ENCODE peak calls at places on chromosomes 5 and 9, in six cellular contexts. One of them, this sample, is unnamed.

GRCh38 chr5:14228219-14228618 is 85.1 kb downstream of the TRIO start:
- DNase-seq in HepG2: no peak
- DNase-seq in K562: no peak
- DNase-seq in GM12878: no peak
- DNase-seq in GM23338: no peak
- DNase-seq in H1: no peak
- DNase-seq in this sample: no peak

GRCh38 chr5:147759441-147759840 is 23.1 kb downstream of the JAKMIP2 start:
- DNase-seq in HepG2: no peak
- DNase-seq in GM12878: no peak
- DNase-seq in GM23338: no peak
- DNase-seq in K562: no peak
- DNase-seq in H1: no peak
- DNase-seq in this sample: no peak

GRCh38 chr5:134592141-134592746 is 40.4 kb downstream of the SAR1B start:
- DNase-seq in GM12878: no peak
- DNase-seq in GM23338: peak
- DNase-seq in H1: peak
- DNase-seq in HepG2: no peak
- DNase-seq in K562: peak
- DNase-seq in this sample: peak

GRCh38 chr5:138831703-138832102 is 43.4 kb downstream of the LRRTM2 start:
- DNase-seq in H1: no peak
- DNase-seq in K562: no peak
- DNase-seq in GM23338: no peak
- DNase-seq in GM12878: no peak
- DNase-seq in HepG2: no peak
- DNase-seq in this sample: no peak

GRCh38 chr5:165457854-165458481 is 1952.5 kb downstream of the MAT2B start:
- DNase-seq in HepG2: no peak
- DNase-seq in GM23338: peak
- DNase-seq in H1: peak
- DNase-seq in K562: peak
- DNase-seq in GM12878: no peak
- DNase-seq in this sample: peak

GRCh38 chr5:135600971-135601381 is 22.2 kb upstream of the CXCL14 start:
- DNase-seq in GM23338: no peak
- DNase-seq in H1: no peak
- DNase-seq in K562: peak
- DNase-seq in HepG2: no peak
- DNase-seq in GM12878: no peak
- DNase-seq in this sample: no peak

GRCh38 chr5:14035859-14036440 is 91.5 kb upstream of the DNAH5 start:
- DNase-seq in H1: peak
- DNase-seq in HepG2: peak
- DNase-seq in K562: no peak
- DNase-seq in GM23338: peak
- DNase-seq in GM12878: no peak
- DNase-seq in this sample: peak

GRCh38 chr9:19411316-19411715 is 2.5 kb downstream of the ACER2 start:
- DNase-seq in GM23338: no peak
- DNase-seq in H1: no peak
- DNase-seq in HepG2: no peak
- DNase-seq in K562: peak
- DNase-seq in GM12878: no peak
- DNase-seq in this sample: no peak

GRCh38 chr5:66959668-66960067 is 236.9 kb downstream of the CD180 start:
- DNase-seq in GM12878: no peak
- DNase-seq in GM23338: no peak
- DNase-seq in K562: no peak
- DNase-seq in H1: no peak
- DNase-seq in HepG2: peak
- DNase-seq in this sample: no peak

GRCh38 chr5:108727154-108727638 is 20.5 kb upstream of the FER start:
- DNase-seq in GM12878: no peak
- DNase-seq in HepG2: no peak
- DNase-seq in H1: no peak
- DNase-seq in K562: peak
- DNase-seq in GM23338: peak
- DNase-seq in this sample: no peak

GRCh38 chr9:136057236-136058151 is 37.6 kb downstream of the NACC2 start:
- DNase-seq in HepG2: no peak
- DNase-seq in K562: no peak
- DNase-seq in GM12878: no peak
- DNase-seq in GM23338: peak
- DNase-seq in H1: no peak
- DNase-seq in this sample: peak

GRCh38 chr9:124197177-124198095 is 60.3 kb upstream of the NEK6 start:
- DNase-seq in GM12878: peak
- DNase-seq in K562: peak
- DNase-seq in H1: no peak
- DNase-seq in GM23338: no peak
- DNase-seq in HepG2: no peak
- DNase-seq in this sample: no peak

GRCh38 chr5:170479484-170479883 is 24.3 kb upstream of the KCNIP1 start:
- DNase-seq in K562: no peak
- DNase-seq in HepG2: no peak
- DNase-seq in H1: no peak
- DNase-seq in GM23338: no peak
- DNase-seq in GM12878: no peak
- DNase-seq in this sample: no peak

GRCh38 chr9:29332789-29333188 is 1759.5 kb upstream of the C9orf72 start:
- DNase-seq in HepG2: no peak
- DNase-seq in GM12878: no peak
- DNase-seq in H1: no peak
- DNase-seq in K562: no peak
- DNase-seq in GM23338: no peak
- DNase-seq in this sample: no peak

GRCh38 chr5:53473644-53474043 is 6.8 kb upstream of the FST start:
- DNase-seq in K562: no peak
- DNase-seq in HepG2: no peak
- DNase-seq in GM12878: no peak
- DNase-seq in GM23338: no peak
- DNase-seq in H1: no peak
- DNase-seq in this sample: no peak

GRCh38 chr9:27888661-27889295 is 315.5 kb upstream of the C9orf72 start:
- DNase-seq in H1: peak
- DNase-seq in GM12878: peak
- DNase-seq in K562: peak
- DNase-seq in HepG2: peak
- DNase-seq in GM23338: peak
- DNase-seq in this sample: peak

GRCh38 chr9:107756091-107756490 is 266.5 kb upstream of the KLF4 start:
- DNase-seq in GM12878: no peak
- DNase-seq in HepG2: no peak
- DNase-seq in GM23338: no peak
- DNase-seq in H1: no peak
- DNase-seq in K562: no peak
- DNase-seq in this sample: no peak

GRCh38 chr9:137454145-137454505 is 5.0 kb downstream of the NSMF start:
- DNase-seq in HepG2: no peak
- DNase-seq in GM12878: no peak
- DNase-seq in K562: peak
- DNase-seq in H1: no peak
- DNase-seq in GM23338: peak
- DNase-seq in this sample: peak

GRCh38 chr5:1551426-1551825 is 27.7 kb upstream of the LPCAT1 start:
- DNase-seq in HepG2: no peak
- DNase-seq in GM12878: no peak
- DNase-seq in GM23338: no peak
- DNase-seq in H1: no peak
- DNase-seq in K562: no peak
- DNase-seq in this sample: no peak

GRCh38 chr5:133421394-133421793 is 190.9 kb downstream of the FSTL4 start:
- DNase-seq in GM12878: no peak
- DNase-seq in K562: peak
- DNase-seq in GM23338: peak
- DNase-seq in HepG2: no peak
- DNase-seq in H1: peak
- DNase-seq in this sample: peak

GRCh38 chr5:124655211-124655880 is 91.1 kb downstream of the ZNF608 start:
- DNase-seq in GM23338: no peak
- DNase-seq in HepG2: no peak
- DNase-seq in GM12878: no peak
- DNase-seq in H1: no peak
- DNase-seq in K562: no peak
- DNase-seq in this sample: no peak

GRCh38 chr5:158485604-158486081 is 614.1 kb downstream of the EBF1 start:
- DNase-seq in HepG2: no peak
- DNase-seq in K562: no peak
- DNase-seq in GM23338: no peak
- DNase-seq in GM12878: no peak
- DNase-seq in H1: no peak
- DNase-seq in this sample: no peak

GRCh38 chr9:125125523-125125922 is 17.8 kb downstream of the SCAI start:
- DNase-seq in K562: no peak
- DNase-seq in GM12878: no peak
- DNase-seq in HepG2: no peak
- DNase-seq in H1: no peak
- DNase-seq in GM23338: no peak
- DNase-seq in this sample: no peak

GRCh38 chr5:57529864-57530263 is 47.3 kb upstream of the ACTBL2 start:
- DNase-seq in K562: no peak
- DNase-seq in GM12878: peak
- DNase-seq in GM23338: no peak
- DNase-seq in H1: no peak
- DNase-seq in HepG2: no peak
- DNase-seq in this sample: no peak

GRCh38 chr5:57527875-57528274 is 45.3 kb upstream of the ACTBL2 start:
- DNase-seq in HepG2: no peak
- DNase-seq in K562: no peak
- DNase-seq in GM12878: no peak
- DNase-seq in GM23338: no peak
- DNase-seq in H1: no peak
- DNase-seq in this sample: no peak

GRCh38 chr5:57524661-57525060 is 42.0 kb upstream of the ACTBL2 start:
- DNase-seq in K562: no peak
- DNase-seq in HepG2: no peak
- DNase-seq in GM23338: no peak
- DNase-seq in H1: no peak
- DNase-seq in GM12878: no peak
- DNase-seq in this sample: no peak
- TF ChIP-seq CREB1 in K562: no peak
- TF ChIP-seq CREB1 in HepG2: no peak
- TF ChIP-seq CREB1 in GM23338: no peak
- TF ChIP-seq CREB1 in H1: no peak
- TF ChIP-seq CREB1 in GM12878: no peak
- TF ChIP-seq CREB1 in this sample: no peak

DNA sequence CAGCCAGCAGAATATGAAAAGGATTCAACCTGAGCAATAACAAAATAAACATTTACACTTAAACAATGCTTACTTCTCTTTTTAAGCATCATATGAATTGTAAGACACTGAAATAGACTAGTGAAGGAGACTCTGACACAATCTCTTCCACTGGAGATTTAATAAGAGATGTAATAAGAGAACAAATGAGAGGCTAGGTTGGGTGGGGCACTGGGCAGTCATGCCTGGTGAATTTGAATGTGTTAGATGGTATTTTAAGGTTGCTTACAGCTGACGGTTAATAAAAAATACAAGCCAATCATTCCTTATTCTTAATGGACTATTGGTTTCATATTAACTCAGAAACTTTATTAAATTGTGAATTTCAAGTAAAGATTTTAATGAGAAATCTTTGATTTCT is 105.9 kb upstream of the TARS1 start:
- DNase-seq in GM12878: no peak
- DNase-seq in H1: no peak
- DNase-seq in GM23338: no peak
- DNase-seq in K562: no peak
- DNase-seq in HepG2: no peak
- DNase-seq in this sample: no peak
- TF ChIP-seq CREB1 in GM12878: no peak
- TF ChIP-seq CREB1 in H1: no peak
- TF ChIP-seq CREB1 in GM23338: no peak
- TF ChIP-seq CREB1 in K562: no peak
- TF ChIP-seq CREB1 in HepG2: no peak
- TF ChIP-seq CREB1 in this sample: no peak

DNA sequence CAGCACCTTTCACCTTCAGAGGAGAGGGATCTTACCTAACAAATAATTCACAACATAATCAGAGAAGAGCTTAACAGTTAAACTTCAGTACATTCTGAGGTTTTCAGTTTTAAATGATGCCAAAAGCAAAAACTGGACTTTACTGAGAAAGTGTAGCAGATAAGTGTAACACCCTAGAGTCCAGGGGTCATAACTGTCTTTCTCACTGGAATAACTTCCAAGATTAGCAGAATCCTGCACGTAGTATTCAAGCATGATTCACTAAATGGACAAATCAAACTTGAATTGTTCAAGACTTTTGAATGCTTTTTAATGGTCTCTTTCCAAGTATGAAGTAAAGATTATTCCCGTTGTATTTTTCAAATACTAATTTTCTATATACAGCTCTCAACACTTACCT is 180.1 kb upstream of the NREP start:
- DNase-seq in K562: no peak
- DNase-seq in HepG2: no peak
- DNase-seq in H1: no peak
- DNase-seq in GM23338: no peak
- DNase-seq in GM12878: no peak
- DNase-seq in this sample: no peak
- TF ChIP-seq CREB1 in K562: no peak
- TF ChIP-seq CREB1 in HepG2: no peak
- TF ChIP-seq CREB1 in H1: no peak
- TF ChIP-seq CREB1 in GM23338: no peak
- TF ChIP-seq CREB1 in GM12878: no peak
- TF ChIP-seq CREB1 in this sample: no peak

GRCh38 chr9:128205296-128205944 is 2.2 kb downstream of the DNM1 start:
- DNase-seq in HepG2: no peak
- DNase-seq in GM12878: no peak
- DNase-seq in K562: peak
- DNase-seq in H1: no peak
- DNase-seq in GM23338: peak
- DNase-seq in this sample: no peak

GRCh38 chr9:128207076-128207731 is 4.0 kb downstream of the DNM1 start:
- DNase-seq in HepG2: no peak
- DNase-seq in GM23338: no peak
- DNase-seq in K562: no peak
- DNase-seq in H1: no peak
- DNase-seq in GM12878: no peak
- DNase-seq in this sample: no peak

GRCh38 chr9:128208943-128209695 is 5.9 kb downstream of the DNM1 start:
- DNase-seq in HepG2: no peak
- DNase-seq in H1: no peak
- DNase-seq in K562: no peak
- DNase-seq in GM12878: no peak
- DNase-seq in GM23338: no peak
- DNase-seq in this sample: no peak

GRCh38 chr9:128206484-128206883 is 3.3 kb downstream of the DNM1 start:
- DNase-seq in HepG2: no peak
- DNase-seq in GM12878: no peak
- DNase-seq in GM23338: no peak
- DNase-seq in K562: no peak
- DNase-seq in H1: no peak
- DNase-seq in this sample: no peak

DNA sequence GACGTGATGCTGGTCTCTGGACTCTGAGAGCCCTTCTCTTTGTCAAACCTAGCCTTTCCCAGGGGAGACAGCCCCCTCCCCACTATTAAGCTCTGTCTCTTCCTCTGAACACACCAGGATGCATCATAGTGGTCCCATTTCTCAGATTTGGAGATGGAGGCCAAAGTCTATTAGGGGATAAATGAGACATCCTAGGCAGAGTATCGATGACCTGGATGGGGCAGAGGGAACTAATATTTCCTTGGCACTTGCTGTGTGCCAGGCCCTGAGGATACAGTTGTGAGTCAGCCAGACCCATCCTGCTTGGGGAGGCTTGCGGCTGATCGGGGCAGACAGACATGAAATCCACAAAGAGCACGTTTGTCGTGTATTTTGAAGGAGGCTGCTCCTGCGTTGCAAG is 5.2 kb downstream of the DNM1 start:
- DNase-seq in GM12878: no peak
- DNase-seq in K562: no peak
- DNase-seq in GM23338: no peak
- DNase-seq in HepG2: no peak
- DNase-seq in H1: no peak
- DNase-seq in this sample: no peak
- TF ChIP-seq CREB1 in GM12878: no peak
- TF ChIP-seq CREB1 in K562: no peak
- TF ChIP-seq CREB1 in GM23338: no peak
- TF ChIP-seq CREB1 in HepG2: no peak
- TF ChIP-seq CREB1 in H1: no peak
- TF ChIP-seq CREB1 in this sample: no peak

This sample was measured in WTC11.